ENCODE peak calls at places on chromosomes 1 and 21, in five cellular contexts. One of them, this sample, is unnamed.

GRCh38 chr1:78254517-78254916 is 208.8 kb downstream of the GIPC2 start:
- DNase-seq in HTR-8/SVneo: peak
- DNase-seq in nephron progenitor cell: no peak
- DNase-seq in T-helper 2 cell: no peak
- DNase-seq in foreskin fibroblast: peak
- DNase-seq in this sample: no peak

GRCh38 chr1:75765697-75766355 is 20.2 kb upstream of the RABGGTB start:
- DNase-seq in T-helper 2 cell: no peak
- DNase-seq in HTR-8/SVneo: peak
- DNase-seq in nephron progenitor cell: no peak
- DNase-seq in foreskin fibroblast: peak
- DNase-seq in this sample: no peak

GRCh38 chr1:3355089-3355488 is 99.4 kb upstream of the ARHGEF16 start:
- DNase-seq in foreskin fibroblast: no peak
- DNase-seq in T-helper 2 cell: no peak
- DNase-seq in HTR-8/SVneo: no peak
- DNase-seq in nephron progenitor cell: no peak
- DNase-seq in this sample: no peak

GRCh38 chr1:191974004-191974403 is 184.3 kb upstream of the RGS18 start:
- DNase-seq in HTR-8/SVneo: no peak
- DNase-seq in nephron progenitor cell: no peak
- DNase-seq in T-helper 2 cell: no peak
- DNase-seq in foreskin fibroblast: no peak
- DNase-seq in this sample: no peak

GRCh38 chr1:32786856-32787255 is 30.3 kb downstream of the YARS1 start:
- DNase-seq in HTR-8/SVneo: no peak
- DNase-seq in foreskin fibroblast: no peak
- DNase-seq in T-helper 2 cell: no peak
- DNase-seq in nephron progenitor cell: no peak
- DNase-seq in this sample: peak

GRCh38 chr21:45765375-45765774 is 121.8 kb downstream of the PCBP3 start:
- DNase-seq in foreskin fibroblast: no peak
- DNase-seq in HTR-8/SVneo: no peak
- DNase-seq in T-helper 2 cell: no peak
- DNase-seq in nephron progenitor cell: no peak
- DNase-seq in this sample: no peak

GRCh38 chr1:151398691-151399065 is 695 bp upstream of the PSMB4 start:
- DNase-seq in T-helper 2 cell: peak
- DNase-seq in foreskin fibroblast: no peak
- DNase-seq in nephron progenitor cell: no peak
- DNase-seq in HTR-8/SVneo: no peak
- DNase-seq in this sample: no peak

GRCh38 chr1:85553416-85553815 is 27.1 kb upstream of the CCN1 start:
- DNase-seq in nephron progenitor cell: no peak
- DNase-seq in T-helper 2 cell: no peak
- DNase-seq in foreskin fibroblast: no peak
- DNase-seq in HTR-8/SVneo: no peak
- DNase-seq in this sample: no peak

GRCh38 chr1:201538618-201539551 is at the start of gene NAV1:
- DNase-seq in HTR-8/SVneo: no peak
- DNase-seq in nephron progenitor cell: peak
- DNase-seq in foreskin fibroblast: peak
- DNase-seq in T-helper 2 cell: no peak
- DNase-seq in this sample: no peak

GRCh38 chr1:111192643-111193519 is 7.6 kb downstream of the DENND2D start:
- DNase-seq in T-helper 2 cell: no peak
- DNase-seq in nephron progenitor cell: no peak
- DNase-seq in HTR-8/SVneo: no peak
- DNase-seq in foreskin fibroblast: no peak
- DNase-seq in this sample: no peak

GRCh38 chr1:231216515-231216914 is 24.5 kb upstream of the GNPAT start:
- DNase-seq in foreskin fibroblast: no peak
- DNase-seq in nephron progenitor cell: peak
- DNase-seq in T-helper 2 cell: no peak
- DNase-seq in HTR-8/SVneo: no peak
- DNase-seq in this sample: no peak

GRCh38 chr1:6638226-6638625 is 13.6 kb downstream of the THAP3 start:
- DNase-seq in foreskin fibroblast: no peak
- DNase-seq in nephron progenitor cell: no peak
- DNase-seq in HTR-8/SVneo: no peak
- DNase-seq in T-helper 2 cell: no peak
- DNase-seq in this sample: no peak

GRCh38 chr21:38341546-38342012 is 84.8 kb downstream of the KCNJ15 start:
- DNase-seq in T-helper 2 cell: no peak
- DNase-seq in HTR-8/SVneo: no peak
- DNase-seq in foreskin fibroblast: no peak
- DNase-seq in nephron progenitor cell: no peak
- DNase-seq in this sample: no peak

GRCh38 chr1:180482425-180483275 is 19.7 kb downstream of the ACBD6 start:
- DNase-seq in foreskin fibroblast: peak
- DNase-seq in nephron progenitor cell: peak
- DNase-seq in T-helper 2 cell: no peak
- DNase-seq in HTR-8/SVneo: peak
- DNase-seq in this sample: peak

GRCh38 chr1:60678802-60679201 is 403.6 kb upstream of the NFIA start:
- DNase-seq in HTR-8/SVneo: no peak
- DNase-seq in foreskin fibroblast: no peak
- DNase-seq in nephron progenitor cell: no peak
- DNase-seq in T-helper 2 cell: no peak
- DNase-seq in this sample: no peak

GRCh38 chr1:203338335-203339036 is 12.4 kb downstream of the FMOD start:
- DNase-seq in T-helper 2 cell: peak
- DNase-seq in nephron progenitor cell: peak
- DNase-seq in foreskin fibroblast: peak
- DNase-seq in HTR-8/SVneo: peak
- DNase-seq in this sample: peak

GRCh38 chr1:11456970-11457369 is 22.0 kb upstream of the DISP3 start:
- DNase-seq in HTR-8/SVneo: no peak
- DNase-seq in nephron progenitor cell: no peak
- DNase-seq in T-helper 2 cell: no peak
- DNase-seq in foreskin fibroblast: no peak
- DNase-seq in this sample: no peak

GRCh38 chr21:43691801-43692200 is 27.1 kb upstream of the PDXK start:
- DNase-seq in nephron progenitor cell: no peak
- DNase-seq in T-helper 2 cell: no peak
- DNase-seq in HTR-8/SVneo: no peak
- DNase-seq in foreskin fibroblast: no peak
- DNase-seq in this sample: no peak

GRCh38 chr1:164452549-164452948 is 106.4 kb upstream of the PBX1 start:
- DNase-seq in nephron progenitor cell: no peak
- DNase-seq in T-helper 2 cell: no peak
- DNase-seq in HTR-8/SVneo: no peak
- DNase-seq in foreskin fibroblast: no peak
- DNase-seq in this sample: no peak

GRCh38 chr1:52905376-52905698 is 16.2 kb downstream of the ECHDC2 start:
- DNase-seq in nephron progenitor cell: no peak
- DNase-seq in HTR-8/SVneo: no peak
- DNase-seq in foreskin fibroblast: no peak
- DNase-seq in T-helper 2 cell: no peak
- DNase-seq in this sample: no peak

GRCh38 chr1:66374561-66375111 is 159.3 kb upstream of the SGIP1 start:
- DNase-seq in HTR-8/SVneo: peak
- DNase-seq in T-helper 2 cell: no peak
- DNase-seq in nephron progenitor cell: no peak
- DNase-seq in foreskin fibroblast: peak
- DNase-seq in this sample: no peak

GRCh38 chr1:51535006-51535592 is 16.0 kb upstream of the EPS15 start:
- DNase-seq in T-helper 2 cell: peak
- DNase-seq in foreskin fibroblast: peak
- DNase-seq in HTR-8/SVneo: peak
- DNase-seq in nephron progenitor cell: peak
- DNase-seq in this sample: peak

GRCh38 chr1:158035976-158036583 is 42.6 kb downstream of the KIRREL1 start:
- DNase-seq in T-helper 2 cell: no peak
- DNase-seq in foreskin fibroblast: peak
- DNase-seq in HTR-8/SVneo: no peak
- DNase-seq in nephron progenitor cell: peak
- DNase-seq in this sample: peak

GRCh38 chr1:52556641-52557360 is 3.9 kb upstream of the TUT4 start:
- DNase-seq in HTR-8/SVneo: no peak
- DNase-seq in T-helper 2 cell: no peak
- DNase-seq in foreskin fibroblast: no peak
- DNase-seq in nephron progenitor cell: no peak
- DNase-seq in this sample: no peak

This sample was measured in OCI-M1.